ENCODE peak calls at places on chromosome 2, in four cellular contexts. One of them, this sample, is unnamed. For H3K4me1, the result is how much of the 10 kb centered on the place peaks cover.

GRCh38 chr2:181305151-181306123 is 151.7 kb upstream of the ITGA4 start:
- DNase-seq in H1: no peak
- DNase-seq in IMR-90: peak
- DNase-seq in GM12878: peak
- DNase-seq in this sample: no peak

GRCh38 chr2:17615728-17616351 is 75.3 kb downstream of the VSNL1 start:
- DNase-seq in IMR-90: peak
- DNase-seq in GM12878: no peak
- DNase-seq in H1: no peak
- DNase-seq in this sample: no peak

GRCh38 chr2:111171337-111171930 is 50.7 kb downstream of the BCL2L11 start:
- DNase-seq in GM12878: no peak
- DNase-seq in H1: no peak
- DNase-seq in IMR-90: no peak
- DNase-seq in this sample: no peak

GRCh38 chr2:159960413-159960812 is 102.0 kb downstream of the PLA2R1 start:
- DNase-seq in H1: no peak
- DNase-seq in IMR-90: peak
- DNase-seq in GM12878: peak
- DNase-seq in this sample: no peak

GRCh38 chr2:139885921-139886498 is 1105.8 kb upstream of the NXPH2 start:
- DNase-seq in IMR-90: no peak
- DNase-seq in GM12878: no peak
- DNase-seq in H1: no peak
- DNase-seq in this sample: no peak

GRCh38 chr2:29166237-29166630 is 51.0 kb downstream of the CLIP4 start:
- DNase-seq in GM12878: no peak
- DNase-seq in IMR-90: peak
- DNase-seq in H1: no peak
- DNase-seq in this sample: no peak

GRCh38 chr2:100721693-100722092 is 98.2 kb upstream of the NPAS2 start:
- DNase-seq in H1: no peak
- DNase-seq in IMR-90: no peak
- DNase-seq in GM12878: no peak
- DNase-seq in this sample: no peak

GRCh38 chr2:45191972-45192371 is 182.7 kb upstream of the SIX2 start:
- DNase-seq in GM12878: no peak
- DNase-seq in H1: no peak
- DNase-seq in IMR-90: no peak
- DNase-seq in this sample: no peak

GRCh38 chr2:84613082-84613481 is 96.8 kb downstream of the DNAH6 start:
- DNase-seq in GM12878: no peak
- DNase-seq in IMR-90: no peak
- DNase-seq in H1: no peak
- DNase-seq in this sample: no peak

GRCh38 chr2:38661306-38661705 is 4.6 kb upstream of the GALM start:
- DNase-seq in IMR-90: peak
- DNase-seq in H1: no peak
- DNase-seq in GM12878: no peak
- DNase-seq in this sample: no peak

GRCh38 chr2:187547353-187547979 is 6.8 kb downstream of the TFPI start:
- DNase-seq in GM12878: no peak
- DNase-seq in H1: no peak
- DNase-seq in IMR-90: peak
- DNase-seq in this sample: peak

GRCh38 chr2:231361701-231362588 is 33.6 kb upstream of the B3GNT7 start:
- DNase-seq in GM12878: peak
- DNase-seq in IMR-90: no peak
- DNase-seq in H1: no peak
- DNase-seq in this sample: peak

GRCh38 chr2:236639461-236639860 is 69.8 kb downstream of the ACKR3 start:
- DNase-seq in IMR-90: no peak
- DNase-seq in GM12878: no peak
- DNase-seq in H1: no peak
- DNase-seq in this sample: no peak

GRCh38 chr2:38187416-38188127 is 111.6 kb upstream of the CYP1B1 start:
- DNase-seq in IMR-90: peak
- DNase-seq in H1: no peak
- DNase-seq in GM12878: no peak
- DNase-seq in this sample: no peak

GRCh38 chr2:121793816-121794215 is 38.4 kb downstream of the TSN start:
- DNase-seq in IMR-90: no peak
- DNase-seq in H1: no peak
- DNase-seq in GM12878: no peak
- DNase-seq in this sample: no peak

GRCh38 chr2:237122214-237122666 is 36.6 kb downstream of the COPS8 start:
- DNase-seq in H1: peak
- DNase-seq in IMR-90: peak
- DNase-seq in GM12878: no peak
- DNase-seq in this sample: peak

GRCh38 chr2:237567276-237568029 is 1.1 kb downstream of the PRLH start:
- DNase-seq in H1: no peak
- DNase-seq in IMR-90: no peak
- DNase-seq in GM12878: no peak
- DNase-seq in this sample: no peak

GRCh38 chr2:155583674-155584195 is 748.8 kb downstream of the NR4A2 start:
- DNase-seq in GM12878: no peak
- DNase-seq in IMR-90: no peak
- DNase-seq in H1: no peak
- DNase-seq in this sample: peak

GRCh38 chr2:230347659-230348305 is 20.8 kb downstream of the SP140L start:
- DNase-seq in IMR-90: peak
- DNase-seq in GM12878: peak
- DNase-seq in H1: no peak
- DNase-seq in this sample: no peak

GRCh38 chr2:157769866-157770265 is 106.3 kb downstream of the ACVR1 start:
- DNase-seq in H1: no peak
- DNase-seq in IMR-90: no peak
- DNase-seq in GM12878: no peak
- DNase-seq in this sample: no peak

GRCh38 chr2:159456500-159457426 is 159.6 kb downstream of the BAZ2B start:
- DNase-seq in H1: no peak
- DNase-seq in GM12878: no peak
- DNase-seq in IMR-90: peak
- DNase-seq in this sample: no peak

GRCh38 chr2:157822993-157823392 is 53.1 kb downstream of the ACVR1 start:
- DNase-seq in H1: no peak
- DNase-seq in GM12878: no peak
- DNase-seq in IMR-90: peak
- DNase-seq in this sample: no peak

GRCh38 chr2:134193006-134193405 is 60.9 kb upstream of the MGAT5 start:
- DNase-seq in H1: no peak
- DNase-seq in GM12878: no peak
- DNase-seq in IMR-90: peak
- DNase-seq in this sample: no peak

DNA sequence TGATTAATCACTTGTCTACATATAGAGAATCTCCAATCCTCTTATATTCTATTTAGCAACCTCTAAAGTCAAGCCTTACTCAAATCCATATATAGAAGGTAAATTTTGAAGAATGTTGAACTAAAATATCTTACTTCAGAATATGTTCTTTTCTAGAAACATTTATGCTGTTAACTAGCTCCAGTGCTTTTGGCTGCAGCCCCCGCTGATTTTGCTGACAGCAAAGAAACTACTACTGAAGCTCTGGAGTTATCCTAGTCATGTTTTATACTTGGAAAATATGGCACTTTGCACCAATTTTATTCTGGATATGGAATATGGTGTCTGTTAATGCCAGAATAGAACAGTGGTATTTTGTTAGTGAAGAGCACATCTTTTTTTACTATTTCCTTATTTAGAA is 212.4 kb upstream of the FSIP2 start:
- DNase-seq in H1: no peak
- DNase-seq in GM12878: no peak
- DNase-seq in IMR-90: no peak
- DNase-seq in this sample: no peak
- TF ChIP-seq CHD1 in H1: no peak
- TF ChIP-seq CHD1 in GM12878: no peak
- TF ChIP-seq CHD1 in IMR-90: no peak
- TF ChIP-seq CHD1 in this sample: no peak

GRCh38 chr2:239225456-239225855 is 175.4 kb downstream of the HDAC4 start:
- DNase-seq in H1: no peak
- DNase-seq in GM12878: no peak
- DNase-seq in IMR-90: no peak
- DNase-seq in this sample: no peak

GRCh38 chr2:239222346-239223028 is 178.3 kb downstream of the HDAC4 start:
- DNase-seq in H1: no peak
- DNase-seq in IMR-90: peak
- DNase-seq in GM12878: no peak
- DNase-seq in this sample: no peak

GRCh38 chr2:239223029-239223329 is 177.8 kb downstream of the HDAC4 start:
- DNase-seq in IMR-90: peak
- DNase-seq in H1: no peak
- DNase-seq in GM12878: no peak
- DNase-seq in this sample: no peak

GRCh38 chr2:239224249-239224605 is 176.6 kb downstream of the HDAC4 start:
- DNase-seq in GM12878: no peak
- DNase-seq in H1: no peak
- DNase-seq in IMR-90: no peak
- DNase-seq in this sample: no peak

GRCh38 chr2:239223330-239224248 is 177.2 kb downstream of the HDAC4 start:
- DNase-seq in H1: no peak
- DNase-seq in GM12878: no peak
- DNase-seq in IMR-90: peak
- DNase-seq in this sample: no peak
- H3K4me1 ChIP-seq in H1: under half
- H3K4me1 ChIP-seq in GM12878: under half
- H3K4me1 ChIP-seq in IMR-90: half or more
- H3K4me1 ChIP-seq in this sample: under half

GRCh38 chr2:219506802-219507554 is 7.3 kb upstream of the ASIC4 start:
- DNase-seq in H1: no peak
- DNase-seq in GM12878: no peak
- DNase-seq in IMR-90: no peak
- DNase-seq in this sample: no peak
- TF ChIP-seq RAD21 in H1: no peak
- TF ChIP-seq RAD21 in GM12878: no peak
- TF ChIP-seq RAD21 in IMR-90: no peak
- TF ChIP-seq RAD21 in this sample: no peak

DNA sequence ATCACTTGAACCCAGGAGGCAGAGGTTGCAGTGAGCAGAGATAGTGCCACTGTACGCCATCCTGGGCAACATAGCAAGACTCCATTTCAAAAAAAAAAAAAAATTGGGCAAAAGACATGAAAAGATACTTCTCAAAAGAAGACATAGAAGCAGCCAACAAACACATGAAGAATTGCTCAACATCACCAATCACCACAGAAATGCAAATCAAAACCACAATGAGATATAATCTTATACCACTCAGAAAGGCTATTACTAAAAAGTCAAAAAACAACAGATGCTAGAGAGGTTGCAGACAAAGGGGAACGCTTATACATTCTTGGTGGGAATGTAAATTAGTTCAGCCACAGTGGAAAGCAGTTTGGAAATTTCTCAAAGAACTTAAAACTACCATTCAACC is 43.1 kb upstream of the CHAC2 start:
- DNase-seq in H1: no peak
- DNase-seq in IMR-90: peak
- DNase-seq in GM12878: no peak
- DNase-seq in this sample: no peak
- TF ChIP-seq CHD1 in H1: no peak
- TF ChIP-seq CHD1 in IMR-90: no peak
- TF ChIP-seq CHD1 in GM12878: no peak
- TF ChIP-seq CHD1 in this sample: no peak

GRCh38 chr2:120365236-120365793 is 19.4 kb downstream of the INHBB start:
- DNase-seq in H1: no peak
- DNase-seq in GM12878: no peak
- DNase-seq in IMR-90: no peak
- DNase-seq in this sample: no peak
- H3K4me1 ChIP-seq in H1: under half
- H3K4me1 ChIP-seq in GM12878: under half
- H3K4me1 ChIP-seq in IMR-90: under half
- H3K4me1 ChIP-seq in this sample: under half